ENCODE peak calls at places on chromosome 3, in five cellular contexts. K, Y, E, M and R are unnamed samples.

GRCh38 chr3:130276203-130276803 is 69.2 kb upstream of the COL6A5 start:
- DNase-seq in Y (no peak), K (peak), E (no peak), M (no peak), R (peak)

GRCh38 chr3:154040283-154040682 is 80.9 kb upstream of the ARHGEF26 start:
- DNase-seq in K (peak), E (no peak), Y (no peak), M (no peak), R (no peak)

GRCh38 chr3:95002665-95003064 is 939.8 kb downstream of the NSUN3 start:
- DNase-seq in Y (no peak), K (no peak), M (no peak), E (no peak), R (no peak)

GRCh38 chr3:164060923-164061322 is 1017.4 kb downstream of the SI start:
- DNase-seq in K (no peak), E (no peak), M (no peak), Y (no peak), R (no peak)

GRCh38 chr3:63656791-63657190 is 4.3 kb downstream of the SNTN start:
- DNase-seq in K (peak), E (no peak), Y (no peak), M (no peak), R (no peak)

GRCh38 chr3:73868688-73869315 is 244.1 kb upstream of the PDZRN3 start:
- DNase-seq in K (peak), Y (no peak), M (peak), E (no peak), R (peak)

GRCh38 chr3:11385908-11386307 is 113.7 kb downstream of the ATG7 start:
- DNase-seq in E (no peak), Y (no peak), M (no peak), K (peak), R (no peak)

GRCh38 chr3:50473768-50474167 is 29.7 kb downstream of the CACNA2D2 start:
- DNase-seq in Y (no peak), E (no peak), M (no peak), K (no peak), R (peak)

GRCh38 chr3:78830466-78830865 is 937.3 kb downstream of the ROBO1 start:
- DNase-seq in M (no peak), K (no peak), Y (no peak), E (no peak), R (no peak)

GRCh38 chr3:21158801-21159564 is 592.0 kb downstream of the ZNF385D start:
- DNase-seq in E (no peak), K (peak), Y (no peak), M (no peak), R (no peak)

GRCh38 chr3:24533557-24534193 is 39.0 kb upstream of the THRB start:
- DNase-seq in K (no peak), E (no peak), M (no peak), Y (no peak), R (peak)

GRCh38 chr3:8506611-8507061 is 5.0 kb downstream of the LMCD1 start:
- DNase-seq in M (no peak), K (peak), Y (no peak), E (no peak), R (peak)

GRCh38 chr3:197854596-197855343 is 63.7 kb downstream of the LRCH3 start:
- DNase-seq in M (no peak), E (no peak), K (peak), Y (no peak), R (no peak)
- H3K4me3 ChIP-seq in M (no peak), E (no peak), K (no peak), Y (no peak), R (no peak)

DNA sequence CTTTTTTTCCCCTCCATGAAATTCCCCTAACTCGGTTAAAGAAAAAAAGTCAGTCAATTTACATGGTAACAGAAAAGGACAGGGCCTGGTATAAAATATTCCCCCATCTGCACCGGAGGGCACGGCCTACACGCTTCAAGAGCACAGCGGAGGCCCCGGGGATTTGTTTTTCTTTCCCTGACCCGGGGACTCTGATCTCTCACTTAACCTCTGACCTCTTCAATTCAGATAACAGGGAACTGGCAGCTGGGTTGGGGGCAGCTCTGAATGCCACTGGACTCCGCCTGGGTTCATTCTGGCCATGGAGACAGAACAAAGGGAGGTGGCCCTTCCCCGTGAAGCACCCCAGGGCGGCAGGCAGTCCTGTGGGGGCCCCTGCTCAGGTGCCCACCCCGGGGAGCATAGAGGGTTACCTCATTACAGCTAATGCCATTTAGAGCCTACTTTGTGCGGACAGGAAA is 257.5 kb downstream of the SHQ1 start:
- DNase-seq in M (no peak), Y (no peak), E (no peak), K (no peak), R (no peak)
- TF ChIP-seq CTCF in M (no peak), Y (no peak), E (no peak), K (no peak), R (no peak)

DNA sequence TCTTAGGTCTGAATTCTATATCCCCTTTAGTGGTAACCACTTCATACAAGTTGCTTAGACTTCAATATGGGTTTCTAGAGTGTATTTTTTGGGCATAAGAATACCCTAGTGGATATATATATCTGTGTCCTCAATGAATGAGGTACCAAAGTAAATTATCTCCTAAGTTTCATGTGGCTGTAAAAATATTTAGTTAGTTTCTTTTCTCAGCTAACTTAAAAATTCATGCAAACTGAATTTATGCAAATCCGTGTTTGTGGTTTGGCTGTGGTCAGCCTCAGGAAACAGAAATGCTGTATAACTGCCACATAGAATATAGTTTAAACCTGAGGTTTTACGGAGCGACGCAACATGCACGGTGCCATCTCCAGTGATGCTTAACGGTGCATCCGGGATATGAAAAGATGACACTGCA is 80.3 kb downstream of the PEX5L start:
- DNase-seq in Y (no peak), M (no peak), E (no peak), K (no peak), R (no peak)
- H3K4me3 ChIP-seq in Y (no peak), M (no peak), E (no peak), K (no peak), R (no peak)

GRCh38 chr3:155675094-155675493 is 69.8 kb downstream of the PLCH1 start:
- DNase-seq in M (no peak), Y (no peak), K (no peak), E (no peak), R (no peak)

GRCh38 chr3:155673411-155673810 is 71.5 kb downstream of the PLCH1 start:
- DNase-seq in K (no peak), Y (no peak), E (no peak), M (no peak), R (no peak)

GRCh38 chr3:155676252-155676981 is 68.5 kb downstream of the PLCH1 start:
- DNase-seq in Y (no peak), M (peak), K (peak), E (no peak), R (no peak)
- TF ChIP-seq CTCF in Y (no peak), M (no peak), K (no peak), E (no peak), R (no peak)

GRCh38 chr3:126083913-126084514 is at the start of gene SLC41A3:
- DNase-seq in K (peak), M (peak), Y (peak), E (peak), R (peak)

GRCh38 chr3:126083138-126083445 is 832 bp downstream of the SLC41A3 start:
- DNase-seq in E (peak), K (peak), M (no peak), Y (peak), R (no peak)

GRCh38 chr3:126081618-126082333 is 2.1 kb downstream of the SLC41A3 start:
- DNase-seq in E (peak), M (no peak), K (peak), Y (peak), R (peak)

GRCh38 chr3:126083511-126083912 is 412 bp downstream of the SLC41A3 start:
- DNase-seq in Y (peak), E (peak), K (peak), M (no peak), R (peak)

GRCh38 chr3:126082334-126083137 is 1.4 kb downstream of the SLC41A3 start:
- DNase-seq in E (peak), M (no peak), Y (peak), K (no peak), R (no peak)
- H3K4me3 ChIP-seq in E (peak), M (no peak), Y (no peak), K (peak), R (no peak)

DNA sequence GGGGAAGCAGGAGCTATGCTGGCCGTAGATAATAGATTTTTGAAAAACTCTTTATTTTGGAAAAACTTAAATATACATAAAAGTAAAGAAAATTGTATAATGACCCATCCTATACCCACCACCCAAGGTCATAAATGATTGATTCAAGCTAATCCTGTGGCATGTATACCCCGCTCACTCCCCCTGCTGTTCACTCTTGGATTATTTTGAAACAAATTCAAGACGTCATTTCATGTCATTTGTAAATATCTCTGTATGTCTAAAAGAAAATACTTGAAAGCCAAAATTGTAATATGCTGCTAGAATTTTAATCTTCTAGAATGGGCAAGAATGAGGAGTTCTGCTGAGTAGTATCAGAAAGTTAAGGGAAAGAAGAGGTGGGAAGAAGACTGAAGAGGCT is 241.7 kb downstream of the FEZF2 start:
- DNase-seq in K (peak), Y (no peak), E (no peak), M (no peak), R (no peak)
- TF ChIP-seq CTCF in K (peak), Y (no peak), E (peak), M (peak), R (peak)

DNA sequence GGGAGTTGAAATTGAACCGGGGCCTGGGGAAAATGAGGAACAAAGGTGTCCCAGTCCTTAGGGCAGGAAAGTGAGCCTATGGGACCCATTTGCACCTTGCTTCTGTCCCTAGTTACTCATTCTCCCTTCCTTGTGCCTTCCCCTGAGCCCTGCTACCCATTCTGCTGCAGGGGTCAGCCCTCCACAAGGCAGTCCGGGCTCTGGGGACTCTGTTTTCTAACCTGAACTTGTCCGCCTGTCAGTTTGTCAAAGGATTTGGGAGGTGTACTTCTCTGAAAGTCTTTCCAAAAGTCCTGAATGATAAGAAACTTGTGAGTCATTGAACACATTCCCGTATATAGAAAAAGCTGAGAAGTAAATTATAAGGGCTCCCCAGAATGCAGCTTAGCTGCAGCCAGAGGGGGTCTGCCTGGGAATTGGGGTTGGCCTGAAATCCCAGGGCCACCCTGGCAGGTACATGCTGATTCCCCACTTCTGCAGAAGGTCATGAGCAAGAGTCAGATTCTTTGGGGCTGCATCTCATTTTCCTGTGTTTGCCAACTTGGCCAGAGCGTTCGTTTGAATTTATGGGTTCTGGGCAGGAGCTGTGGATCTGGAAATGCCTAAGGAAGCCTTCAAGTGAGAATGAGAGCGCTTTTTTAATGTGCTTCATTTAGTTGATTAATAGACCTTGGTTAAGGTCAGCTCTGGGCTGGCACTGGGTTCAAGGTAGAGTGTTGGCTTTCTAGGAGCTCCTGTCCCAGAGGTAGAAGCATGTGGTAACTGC is 2.9 kb downstream of the SLC6A6 start:
- DNase-seq in K (no peak), Y (no peak), M (no peak), E (no peak), R (no peak)
- H3K4me3 ChIP-seq in K (no peak), Y (no peak), M (peak), E (no peak), R (no peak)

DNA sequence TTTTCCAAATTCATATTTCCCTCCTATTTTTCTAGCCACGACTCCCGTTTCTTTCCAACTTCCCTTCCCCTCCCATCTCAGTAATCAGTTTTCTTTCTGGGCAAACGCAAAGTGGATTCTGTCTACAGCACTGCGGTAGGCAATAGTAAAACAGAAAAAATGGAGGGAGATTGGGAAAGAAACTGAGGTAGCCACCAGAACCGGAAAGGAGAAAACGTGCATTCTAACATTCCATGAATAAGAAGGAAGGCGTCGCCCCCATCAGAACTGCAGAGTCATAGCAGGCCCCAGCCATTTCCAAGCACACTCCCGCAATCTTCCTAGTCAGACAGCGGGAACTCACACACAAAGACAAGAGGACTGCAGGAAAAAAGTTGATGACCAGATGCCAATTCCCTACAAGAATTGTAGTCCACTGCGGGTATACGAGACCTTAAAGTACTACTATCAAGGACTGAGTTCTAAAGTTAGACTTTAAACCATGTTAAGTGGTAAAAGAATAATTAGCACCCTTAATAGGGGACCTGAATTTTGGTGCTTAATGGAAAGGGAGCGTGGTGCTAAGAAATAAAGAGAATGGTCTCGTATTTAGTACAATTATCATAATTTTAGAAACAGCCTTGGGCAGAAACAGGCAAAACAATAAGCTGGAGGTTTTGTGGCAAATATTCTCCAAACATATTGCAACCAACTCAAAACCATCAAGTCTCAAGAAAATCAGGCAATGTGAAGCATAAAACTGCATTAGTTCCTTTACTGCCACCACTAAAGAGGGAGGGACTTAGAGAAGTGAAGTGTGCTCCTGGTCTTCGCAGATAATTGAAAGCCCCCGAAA is 1.4 kb downstream of the PFN2 start:
- DNase-seq in Y (peak), K (peak), M (peak), E (no peak), R (peak)
- TF ChIP-seq CTCF in Y (no peak), K (no peak), M (peak), E (peak), R (no peak)

DNA sequence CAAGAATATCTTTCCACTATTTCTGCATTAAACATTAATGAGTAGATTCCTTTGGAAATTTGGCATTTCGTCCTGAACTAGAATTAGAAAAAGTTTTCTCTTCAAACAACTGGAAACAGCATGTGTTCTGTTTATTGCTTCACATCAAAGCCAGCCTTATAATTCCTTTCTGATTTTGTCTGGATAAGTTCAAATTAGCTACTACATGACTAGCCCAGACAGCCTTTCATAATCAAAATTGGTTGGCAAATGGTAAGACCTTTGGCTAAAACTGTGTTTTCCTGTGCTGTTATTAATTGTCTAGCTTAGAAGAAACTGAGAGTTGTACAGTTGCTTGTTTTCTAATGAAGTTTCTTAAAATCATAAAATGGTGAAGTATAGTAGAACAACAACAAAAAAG is 52.7 kb upstream of the P3H2 start:
- DNase-seq in M (no peak), E (no peak), K (no peak), Y (no peak), R (no peak)
- H3K4me3 ChIP-seq in M (no peak), E (no peak), K (no peak), Y (no peak), R (no peak)